ENCODE peak calls at places on chromosomes 3 and 15, in nine cellular contexts. One of them, this sample, is unnamed.

GRCh38 chr3:29922990-29923746 is 642.3 kb downstream of the RBMS3 start:
- DNase-seq in mucosa of descending colon: no peak
- DNase-seq in progenitor cell of endocrine pancreas: no peak
- DNase-seq in WTC11: no peak
- DNase-seq in fibroblast of pulmonary artery: peak; percentile 97
- DNase-seq in tibial nerve: peak; percentile 39
- DNase-seq in spleen: no peak
- DNase-seq in upper lobe of right lung: no peak
- DNase-seq in stomach: no peak
- DNase-seq in this sample: peak; percentile 14

GRCh38 chr15:48084759-48085420 is 35.9 kb upstream of the SLC24A5 start:
- DNase-seq in stomach: no peak
- DNase-seq in WTC11: peak; percentile 14
- DNase-seq in fibroblast of pulmonary artery: peak; percentile 55
- DNase-seq in mucosa of descending colon: no peak
- DNase-seq in progenitor cell of endocrine pancreas: no peak
- DNase-seq in spleen: no peak
- DNase-seq in tibial nerve: no peak
- DNase-seq in upper lobe of right lung: no peak
- DNase-seq in this sample: no peak

GRCh38 chr3:120795017-120795648 is 52.6 kb downstream of the GTF2E1 start:
- DNase-seq in mucosa of descending colon: peak; percentile 72
- DNase-seq in progenitor cell of endocrine pancreas: peak; percentile 53
- DNase-seq in fibroblast of pulmonary artery: peak; percentile 86
- DNase-seq in tibial nerve: peak; percentile 86
- DNase-seq in upper lobe of right lung: peak; percentile 86
- DNase-seq in WTC11: peak; percentile 91
- DNase-seq in stomach: peak; percentile 74
- DNase-seq in spleen: peak; percentile 86
- DNase-seq in this sample: no peak

GRCh38 chr3:142853270-142854163 is 35.4 kb downstream of the PCOLCE2 start:
- DNase-seq in mucosa of descending colon: no peak
- DNase-seq in stomach: peak; percentile 32
- DNase-seq in upper lobe of right lung: no peak
- DNase-seq in tibial nerve: no peak
- DNase-seq in WTC11: no peak
- DNase-seq in progenitor cell of endocrine pancreas: no peak
- DNase-seq in fibroblast of pulmonary artery: peak; percentile 35
- DNase-seq in spleen: no peak
- DNase-seq in this sample: no peak

GRCh38 chr3:150144309-150144708 is 173.6 kb upstream of the PFN2 start:
- DNase-seq in progenitor cell of endocrine pancreas: no peak
- DNase-seq in WTC11: no peak
- DNase-seq in fibroblast of pulmonary artery: no peak
- DNase-seq in tibial nerve: no peak
- DNase-seq in spleen: no peak
- DNase-seq in mucosa of descending colon: no peak
- DNase-seq in upper lobe of right lung: no peak
- DNase-seq in stomach: no peak
- DNase-seq in this sample: no peak

GRCh38 chr3:148852271-148853000 is 12.7 kb upstream of the CPA3 start:
- DNase-seq in stomach: no peak
- DNase-seq in fibroblast of pulmonary artery: no peak
- DNase-seq in tibial nerve: no peak
- DNase-seq in spleen: no peak
- DNase-seq in upper lobe of right lung: no peak
- DNase-seq in WTC11: no peak
- DNase-seq in progenitor cell of endocrine pancreas: no peak
- DNase-seq in mucosa of descending colon: no peak
- DNase-seq in this sample: no peak

GRCh38 chr15:40345867-40346578 is 4.8 kb upstream of the PHGR1 start:
- DNase-seq in mucosa of descending colon: peak; percentile 86
- DNase-seq in spleen: no peak
- DNase-seq in upper lobe of right lung: peak; percentile 44
- DNase-seq in WTC11: no peak
- DNase-seq in tibial nerve: no peak
- DNase-seq in stomach: peak; percentile 72
- DNase-seq in progenitor cell of endocrine pancreas: no peak
- DNase-seq in fibroblast of pulmonary artery: no peak
- DNase-seq in this sample: no peak

GRCh38 chr15:100768501-100768931 is 111.1 kb upstream of the ALDH1A3 start:
- DNase-seq in progenitor cell of endocrine pancreas: no peak
- DNase-seq in stomach: no peak
- DNase-seq in WTC11: peak; percentile 6
- DNase-seq in tibial nerve: no peak
- DNase-seq in spleen: peak; percentile 41
- DNase-seq in upper lobe of right lung: peak; percentile 27
- DNase-seq in fibroblast of pulmonary artery: no peak
- DNase-seq in mucosa of descending colon: no peak
- DNase-seq in this sample: no peak

GRCh38 chr3:5009506-5010100 is 30.4 kb downstream of the BHLHE40 start:
- DNase-seq in WTC11: no peak
- DNase-seq in stomach: no peak
- DNase-seq in spleen: peak; percentile 66
- DNase-seq in fibroblast of pulmonary artery: no peak
- DNase-seq in mucosa of descending colon: no peak
- DNase-seq in tibial nerve: no peak
- DNase-seq in upper lobe of right lung: peak; percentile 31
- DNase-seq in progenitor cell of endocrine pancreas: no peak
- DNase-seq in this sample: no peak

GRCh38 chr15:63826513-63826912 is 7.2 kb downstream of the HERC1 start:
- DNase-seq in WTC11: no peak
- DNase-seq in fibroblast of pulmonary artery: peak; percentile 59
- DNase-seq in tibial nerve: no peak
- DNase-seq in mucosa of descending colon: no peak
- DNase-seq in spleen: no peak
- DNase-seq in stomach: no peak
- DNase-seq in progenitor cell of endocrine pancreas: no peak
- DNase-seq in upper lobe of right lung: no peak
- DNase-seq in this sample: no peak
- TF ChIP-seq CTCF in WTC11: no peak
- TF ChIP-seq CTCF in fibroblast of pulmonary artery: peak; percentile 14
- TF ChIP-seq CTCF in tibial nerve: no peak
- TF ChIP-seq CTCF in mucosa of descending colon: no peak
- TF ChIP-seq CTCF in spleen: no peak
- TF ChIP-seq CTCF in stomach: no peak
- TF ChIP-seq CTCF in progenitor cell of endocrine pancreas: no peak
- TF ChIP-seq CTCF in upper lobe of right lung: peak; percentile 27
- TF ChIP-seq CTCF in this sample: peak; percentile 8

GRCh38 chr15:92683511-92683834 is 27.9 kb upstream of the FAM174B start:
- DNase-seq in upper lobe of right lung: no peak
- DNase-seq in stomach: peak; percentile 72
- DNase-seq in fibroblast of pulmonary artery: peak; percentile 23
- DNase-seq in mucosa of descending colon: no peak
- DNase-seq in WTC11: peak; percentile 66
- DNase-seq in progenitor cell of endocrine pancreas: peak; percentile 32
- DNase-seq in tibial nerve: no peak
- DNase-seq in spleen: no peak
- DNase-seq in this sample: no peak
- TF ChIP-seq CTCF in upper lobe of right lung: peak; percentile 42
- TF ChIP-seq CTCF in stomach: peak; percentile 77
- TF ChIP-seq CTCF in fibroblast of pulmonary artery: peak; percentile 37
- TF ChIP-seq CTCF in mucosa of descending colon: no peak
- TF ChIP-seq CTCF in WTC11: peak; percentile 25
- TF ChIP-seq CTCF in progenitor cell of endocrine pancreas: peak; percentile 72
- TF ChIP-seq CTCF in tibial nerve: peak; percentile 59
- TF ChIP-seq CTCF in spleen: no peak
- TF ChIP-seq CTCF in this sample: peak; percentile 33

GRCh38 chr3:114179575-114179974 is 723 bp upstream of the DRD3 start:
- DNase-seq in fibroblast of pulmonary artery: peak; percentile 55
- DNase-seq in tibial nerve: no peak
- DNase-seq in mucosa of descending colon: no peak
- DNase-seq in stomach: no peak
- DNase-seq in upper lobe of right lung: no peak
- DNase-seq in progenitor cell of endocrine pancreas: no peak
- DNase-seq in WTC11: peak; percentile 14
- DNase-seq in spleen: no peak
- DNase-seq in this sample: no peak
- TF ChIP-seq CTCF in fibroblast of pulmonary artery: peak; percentile 48
- TF ChIP-seq CTCF in tibial nerve: no peak
- TF ChIP-seq CTCF in mucosa of descending colon: no peak
- TF ChIP-seq CTCF in stomach: no peak
- TF ChIP-seq CTCF in upper lobe of right lung: peak; percentile 28
- TF ChIP-seq CTCF in progenitor cell of endocrine pancreas: peak; percentile 29
- TF ChIP-seq CTCF in WTC11: no peak
- TF ChIP-seq CTCF in spleen: no peak
- TF ChIP-seq CTCF in this sample: peak; percentile 38

GRCh38 chr3:14544282-14545250 is 4.4 kb upstream of the GRIP2 start:
- DNase-seq in stomach: no peak
- DNase-seq in mucosa of descending colon: no peak
- DNase-seq in fibroblast of pulmonary artery: no peak
- DNase-seq in upper lobe of right lung: no peak
- DNase-seq in tibial nerve: no peak
- DNase-seq in progenitor cell of endocrine pancreas: no peak
- DNase-seq in WTC11: no peak
- DNase-seq in spleen: peak; percentile 69
- DNase-seq in this sample: no peak
- TF ChIP-seq CTCF in stomach: no peak
- TF ChIP-seq CTCF in mucosa of descending colon: no peak
- TF ChIP-seq CTCF in fibroblast of pulmonary artery: no peak
- TF ChIP-seq CTCF in upper lobe of right lung: no peak
- TF ChIP-seq CTCF in tibial nerve: no peak
- TF ChIP-seq CTCF in progenitor cell of endocrine pancreas: no peak
- TF ChIP-seq CTCF in WTC11: no peak
- TF ChIP-seq CTCF in spleen: no peak
- TF ChIP-seq CTCF in this sample: no peak

DNA sequence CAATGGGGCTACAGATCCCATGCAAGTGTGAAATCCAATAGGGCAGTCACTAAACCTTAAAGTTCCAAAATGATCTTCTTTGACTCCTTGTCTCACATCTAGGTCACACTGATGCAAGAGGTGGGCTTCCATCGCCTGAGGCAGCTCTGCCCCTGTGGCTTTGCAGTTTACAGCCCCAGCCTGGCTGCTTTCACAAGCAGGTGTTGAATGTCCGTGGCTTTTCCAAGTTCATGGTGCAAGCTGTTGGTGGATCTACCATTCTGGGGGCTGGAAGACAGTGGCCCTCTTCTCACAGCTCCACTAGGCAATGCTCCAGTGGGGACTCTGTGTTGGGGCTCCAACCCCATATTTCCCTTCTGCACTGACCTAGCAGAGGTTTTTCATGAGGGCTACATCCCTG is 68.5 kb upstream of the PRR20G start:
- DNase-seq in upper lobe of right lung: no peak
- DNase-seq in tibial nerve: no peak
- DNase-seq in WTC11: no peak
- DNase-seq in mucosa of descending colon: no peak
- DNase-seq in fibroblast of pulmonary artery: no peak
- DNase-seq in stomach: no peak
- DNase-seq in progenitor cell of endocrine pancreas: no peak
- DNase-seq in spleen: no peak
- DNase-seq in this sample: no peak
- TF ChIP-seq CTCF in upper lobe of right lung: no peak
- TF ChIP-seq CTCF in tibial nerve: no peak
- TF ChIP-seq CTCF in WTC11: no peak
- TF ChIP-seq CTCF in mucosa of descending colon: no peak
- TF ChIP-seq CTCF in fibroblast of pulmonary artery: no peak
- TF ChIP-seq CTCF in stomach: no peak
- TF ChIP-seq CTCF in progenitor cell of endocrine pancreas: no peak
- TF ChIP-seq CTCF in spleen: no peak
- TF ChIP-seq CTCF in this sample: no peak

This sample was measured in AG04449.